ENCODE peak calls at places on chromosome 20, in seven cellular contexts. One of them, this sample, is unnamed.
A peak's percentile ranks its signal among the peaks of the same experiment; 100 is the strongest.

GRCh38 chr20:9255171-9255570 is 186.3 kb downstream of the PLCB4 start:
- DNase-seq in colonic mucosa: no peak
- DNase-seq in psoas muscle: no peak
- DNase-seq in Peyer's patch: no peak
- DNase-seq in HCT116: no peak
- DNase-seq in uterus: no peak
- DNase-seq in IMR-90: no peak
- DNase-seq in this sample: no peak

GRCh38 chr20:37359331-37359730 is 13.4 kb downstream of the SRC start:
- DNase-seq in IMR-90: no peak
- DNase-seq in uterus: no peak
- DNase-seq in Peyer's patch: no peak
- DNase-seq in psoas muscle: no peak
- DNase-seq in colonic mucosa: no peak
- DNase-seq in HCT116: no peak
- DNase-seq in this sample: peak; percentile 18

GRCh38 chr20:19683168-19683567 is 74.9 kb upstream of the RIN2 start:
- DNase-seq in Peyer's patch: no peak
- DNase-seq in uterus: no peak
- DNase-seq in colonic mucosa: no peak
- DNase-seq in HCT116: no peak
- DNase-seq in psoas muscle: no peak
- DNase-seq in IMR-90: no peak
- DNase-seq in this sample: no peak

GRCh38 chr20:17565164-17565845 is 4.6 kb upstream of the DSTN start:
- DNase-seq in IMR-90: peak; percentile 44
- DNase-seq in psoas muscle: no peak
- DNase-seq in uterus: no peak
- DNase-seq in colonic mucosa: no peak
- DNase-seq in Peyer's patch: no peak
- DNase-seq in HCT116: no peak
- DNase-seq in this sample: no peak

GRCh38 chr20:45639687-45640086 is 8.6 kb upstream of the WFDC9 start:
- DNase-seq in psoas muscle: no peak
- DNase-seq in colonic mucosa: no peak
- DNase-seq in IMR-90: no peak
- DNase-seq in Peyer's patch: no peak
- DNase-seq in uterus: no peak
- DNase-seq in HCT116: no peak
- DNase-seq in this sample: no peak

GRCh38 chr20:38528167-38528566 is 52.8 kb upstream of the ADIG start:
- DNase-seq in HCT116: no peak
- DNase-seq in psoas muscle: no peak
- DNase-seq in colonic mucosa: no peak
- DNase-seq in Peyer's patch: no peak
- DNase-seq in uterus: no peak
- DNase-seq in IMR-90: no peak
- DNase-seq in this sample: no peak

GRCh38 chr20:59314872-59315500 is 14.6 kb downstream of the EDN3 start:
- DNase-seq in psoas muscle: no peak
- DNase-seq in HCT116: no peak
- DNase-seq in IMR-90: no peak
- DNase-seq in uterus: no peak
- DNase-seq in Peyer's patch: no peak
- DNase-seq in colonic mucosa: no peak
- DNase-seq in this sample: no peak

GRCh38 chr20:60177080-60177479 is 218.9 kb downstream of the CDH26 start:
- DNase-seq in uterus: no peak
- DNase-seq in HCT116: no peak
- DNase-seq in colonic mucosa: no peak
- DNase-seq in Peyer's patch: no peak
- DNase-seq in psoas muscle: no peak
- DNase-seq in IMR-90: no peak
- DNase-seq in this sample: no peak

GRCh38 chr20:45336530-45337366 is 11.5 kb downstream of the SDC4 start:
- DNase-seq in IMR-90: peak; percentile 95
- DNase-seq in Peyer's patch: no peak
- DNase-seq in HCT116: no peak
- DNase-seq in psoas muscle: peak; percentile 73
- DNase-seq in uterus: no peak
- DNase-seq in colonic mucosa: peak; percentile 71
- DNase-seq in this sample: no peak

GRCh38 chr20:53578492-53579222 is 15.0 kb downstream of the ZNF217 start:
- DNase-seq in HCT116: peak; percentile 82
- DNase-seq in Peyer's patch: peak; percentile 63
- DNase-seq in uterus: peak; percentile 45
- DNase-seq in colonic mucosa: peak; percentile 84
- DNase-seq in psoas muscle: no peak
- DNase-seq in IMR-90: peak; percentile 89
- DNase-seq in this sample: no peak

GRCh38 chr20:49938173-49939163 is 2.3 kb downstream of the RNF114 start:
- DNase-seq in IMR-90: peak; percentile 82
- DNase-seq in psoas muscle: peak; percentile 60
- DNase-seq in colonic mucosa: peak; percentile 60
- DNase-seq in Peyer's patch: peak; percentile 29
- DNase-seq in HCT116: no peak
- DNase-seq in uterus: peak; percentile 60
- DNase-seq in this sample: no peak

GRCh38 chr20:45427236-45428149 is 11.6 kb downstream of the PIGT start:
- DNase-seq in Peyer's patch: no peak
- DNase-seq in psoas muscle: no peak
- DNase-seq in HCT116: no peak
- DNase-seq in uterus: no peak
- DNase-seq in IMR-90: no peak
- DNase-seq in colonic mucosa: peak; percentile 75
- DNase-seq in this sample: no peak

GRCh38 chr20:44911264-44911921 is 1.5 kb downstream of the PABPC1L start:
- DNase-seq in Peyer's patch: peak; percentile 60
- DNase-seq in psoas muscle: no peak
- DNase-seq in HCT116: peak; percentile 69
- DNase-seq in colonic mucosa: peak; percentile 85
- DNase-seq in IMR-90: peak; percentile 28
- DNase-seq in uterus: no peak
- DNase-seq in this sample: peak; percentile 89

GRCh38 chr20:23187759-23188158 is 101.6 kb upstream of the CD93 start:
- DNase-seq in Peyer's patch: no peak
- DNase-seq in colonic mucosa: no peak
- DNase-seq in HCT116: no peak
- DNase-seq in uterus: no peak
- DNase-seq in psoas muscle: no peak
- DNase-seq in IMR-90: no peak
- DNase-seq in this sample: no peak

GRCh38 chr20:36339646-36340592 is 33.8 kb downstream of the DLGAP4 start:
- DNase-seq in HCT116: no peak
- DNase-seq in psoas muscle: no peak
- DNase-seq in Peyer's patch: no peak
- DNase-seq in colonic mucosa: no peak
- DNase-seq in uterus: no peak
- DNase-seq in IMR-90: no peak
- DNase-seq in this sample: no peak

GRCh38 chr20:11852801-11853200 is 64.9 kb upstream of the BTBD3 start:
- DNase-seq in IMR-90: peak; percentile 28
- DNase-seq in Peyer's patch: no peak
- DNase-seq in uterus: no peak
- DNase-seq in HCT116: no peak
- DNase-seq in colonic mucosa: no peak
- DNase-seq in psoas muscle: no peak
- DNase-seq in this sample: no peak

GRCh38 chr20:20341371-20341770 is 26.5 kb upstream of the INSM1 start:
- DNase-seq in uterus: no peak
- DNase-seq in IMR-90: no peak
- DNase-seq in colonic mucosa: no peak
- DNase-seq in psoas muscle: no peak
- DNase-seq in Peyer's patch: no peak
- DNase-seq in HCT116: no peak
- DNase-seq in this sample: no peak

GRCh38 chr20:50020283-50020682 is 37.5 kb downstream of the SNAI1 start:
- DNase-seq in Peyer's patch: no peak
- DNase-seq in psoas muscle: no peak
- DNase-seq in colonic mucosa: no peak
- DNase-seq in IMR-90: peak; percentile 38
- DNase-seq in HCT116: no peak
- DNase-seq in uterus: no peak
- DNase-seq in this sample: no peak

GRCh38 chr20:23924751-23925150 is 45.2 kb upstream of the CST5 start:
- DNase-seq in Peyer's patch: no peak
- DNase-seq in psoas muscle: no peak
- DNase-seq in colonic mucosa: no peak
- DNase-seq in HCT116: no peak
- DNase-seq in uterus: no peak
- DNase-seq in IMR-90: no peak
- DNase-seq in this sample: no peak

DNA sequence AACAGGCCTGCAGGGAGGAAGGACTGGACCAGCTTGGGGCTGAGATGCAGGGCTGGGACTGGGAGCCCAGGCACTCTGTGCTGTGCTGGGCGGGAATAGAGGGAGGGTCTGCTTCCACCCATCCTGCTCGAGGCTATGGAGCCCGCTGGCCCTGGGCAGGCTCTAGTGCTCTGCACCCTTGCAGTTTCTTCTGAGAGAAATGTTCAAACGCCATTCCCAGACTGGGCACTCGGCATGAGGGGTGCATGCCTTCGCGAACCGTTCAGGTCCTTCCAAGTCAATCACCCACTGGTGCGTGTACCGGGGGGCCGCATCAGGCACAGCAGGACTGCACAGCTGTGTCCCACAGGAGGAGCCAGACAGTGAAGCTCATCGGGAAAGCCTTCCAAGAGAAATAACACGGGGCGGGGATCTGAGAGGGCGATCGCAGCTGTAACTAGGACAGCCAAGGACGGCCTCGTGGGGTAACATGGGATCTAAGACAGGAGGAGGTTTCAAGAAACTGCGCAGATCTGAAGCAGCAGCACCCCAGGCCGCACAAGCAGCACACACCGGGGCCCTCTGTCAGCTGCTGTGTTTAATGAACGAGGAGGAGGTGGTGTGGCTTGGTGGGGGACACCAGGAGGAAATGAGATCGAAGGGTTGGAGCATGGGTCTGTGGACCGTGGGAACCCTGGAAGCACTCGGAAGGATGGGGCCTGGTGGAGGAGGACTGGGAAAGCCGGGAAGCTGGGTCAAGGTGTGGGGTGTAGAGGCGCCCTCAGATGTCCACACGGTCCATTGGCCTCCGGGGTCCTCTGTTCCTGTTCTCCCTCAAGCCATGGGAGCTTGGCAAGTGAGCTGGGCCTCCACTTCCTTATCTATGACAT is 26.1 kb upstream of the PYGB start:
- DNase-seq in Peyer's patch: no peak
- DNase-seq in psoas muscle: peak; percentile 43
- DNase-seq in uterus: peak; percentile 49
- DNase-seq in colonic mucosa: no peak
- DNase-seq in HCT116: no peak
- DNase-seq in IMR-90: no peak
- DNase-seq in this sample: no peak
- H3K27ac ChIP-seq in Peyer's patch: no peak overlapping the region
- H3K27ac ChIP-seq in psoas muscle: peak overlapping the region; percentile 16
- H3K27ac ChIP-seq in uterus: no peak overlapping the region
- H3K27ac ChIP-seq in colonic mucosa: no peak overlapping the region
- H3K27ac ChIP-seq in HCT116: peak overlapping the region; percentile 53
- H3K27ac ChIP-seq in IMR-90: no peak overlapping the region
- H3K27ac ChIP-seq in this sample: no peak overlapping the region

GRCh38 chr20:32277361-32278198 is at the start of gene KIF3B:
- DNase-seq in colonic mucosa: peak; percentile 89
- DNase-seq in uterus: peak; percentile 88
- DNase-seq in psoas muscle: peak; percentile 88
- DNase-seq in IMR-90: peak; percentile 90
- DNase-seq in Peyer's patch: peak; percentile 84
- DNase-seq in HCT116: peak; percentile 71
- DNase-seq in this sample: peak; percentile 92
- TF ChIP-seq CTCF in colonic mucosa: no peak
- TF ChIP-seq CTCF in uterus: no peak
- TF ChIP-seq CTCF in psoas muscle: no peak
- TF ChIP-seq CTCF in IMR-90: no peak
- TF ChIP-seq CTCF in Peyer's patch: no peak
- TF ChIP-seq CTCF in HCT116: no peak
- TF ChIP-seq CTCF in this sample: no peak

GRCh38 chr20:5090191-5090590 is 29.6 kb downstream of the PCNA start:
- DNase-seq in Peyer's patch: peak; percentile 34
- DNase-seq in HCT116: no peak
- DNase-seq in uterus: no peak
- DNase-seq in psoas muscle: no peak
- DNase-seq in colonic mucosa: no peak
- DNase-seq in IMR-90: no peak
- DNase-seq in this sample: no peak

GRCh38 chr20:5088688-5089087 is 31.1 kb downstream of the PCNA start:
- DNase-seq in HCT116: no peak
- DNase-seq in uterus: no peak
- DNase-seq in Peyer's patch: no peak
- DNase-seq in IMR-90: no peak
- DNase-seq in psoas muscle: no peak
- DNase-seq in colonic mucosa: no peak
- DNase-seq in this sample: no peak

GRCh38 chr20:5095454-5095853 is 24.3 kb downstream of the PCNA start:
- DNase-seq in Peyer's patch: no peak
- DNase-seq in IMR-90: no peak
- DNase-seq in HCT116: no peak
- DNase-seq in colonic mucosa: no peak
- DNase-seq in psoas muscle: no peak
- DNase-seq in uterus: no peak
- DNase-seq in this sample: no peak

GRCh38 chr20:5092765-5093339 is 26.9 kb downstream of the PCNA start:
- DNase-seq in Peyer's patch: no peak
- DNase-seq in uterus: no peak
- DNase-seq in HCT116: no peak
- DNase-seq in IMR-90: no peak
- DNase-seq in psoas muscle: no peak
- DNase-seq in colonic mucosa: no peak
- DNase-seq in this sample: no peak

GRCh38 chr20:5091902-5092301 is 27.9 kb downstream of the PCNA start:
- DNase-seq in Peyer's patch: no peak
- DNase-seq in colonic mucosa: no peak
- DNase-seq in psoas muscle: no peak
- DNase-seq in HCT116: no peak
- DNase-seq in IMR-90: no peak
- DNase-seq in uterus: no peak
- DNase-seq in this sample: no peak
- H3K27ac ChIP-seq in Peyer's patch: no peak overlapping the region
- H3K27ac ChIP-seq in colonic mucosa: no peak overlapping the region
- H3K27ac ChIP-seq in psoas muscle: no peak overlapping the region
- H3K27ac ChIP-seq in HCT116: no peak overlapping the region
- H3K27ac ChIP-seq in IMR-90: no peak overlapping the region
- H3K27ac ChIP-seq in uterus: no peak overlapping the region
- H3K27ac ChIP-seq in this sample: no peak overlapping the region

DNA sequence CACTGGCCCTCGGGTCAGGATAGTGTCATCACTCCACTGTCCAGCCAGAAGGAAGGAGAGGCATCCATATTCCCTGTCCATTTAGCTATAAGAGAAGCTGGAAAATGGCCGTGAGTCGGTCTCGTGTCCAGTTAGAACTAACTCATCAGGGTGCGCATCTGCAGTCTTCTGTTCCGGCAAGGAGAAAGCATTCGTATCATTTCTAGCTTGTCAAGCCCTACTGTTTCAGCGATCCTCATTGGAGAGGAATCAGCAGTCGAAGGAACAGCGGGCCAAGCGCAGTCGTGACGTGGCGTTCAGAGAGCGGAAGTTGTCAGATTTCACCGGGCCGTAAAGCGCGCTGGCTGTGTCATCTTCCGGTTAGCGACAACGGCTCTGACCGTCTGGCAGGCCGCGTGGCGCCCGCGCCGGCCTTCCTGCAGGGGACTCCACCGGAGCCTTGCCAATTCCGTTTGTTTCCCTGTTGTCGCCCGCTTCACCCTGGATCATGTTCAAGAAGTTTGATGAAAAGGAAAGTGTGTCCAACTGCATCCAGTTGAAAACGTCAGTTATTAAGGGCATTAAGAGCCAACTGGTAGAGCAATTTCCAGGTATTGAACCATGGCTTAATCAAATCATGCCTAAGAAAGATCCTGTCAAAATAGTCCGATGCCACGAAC is 32.9 kb downstream of the HM13 start:
- DNase-seq in HCT116: peak; percentile 83
- DNase-seq in IMR-90: peak; percentile 92
- DNase-seq in colonic mucosa: peak; percentile 86
- DNase-seq in uterus: peak; percentile 87
- DNase-seq in psoas muscle: peak; percentile 87
- DNase-seq in Peyer's patch: peak; percentile 75
- DNase-seq in this sample: peak; percentile 90
- TF ChIP-seq CTCF in HCT116: no peak
- TF ChIP-seq CTCF in IMR-90: no peak
- TF ChIP-seq CTCF in colonic mucosa: no peak
- TF ChIP-seq CTCF in uterus: no peak
- TF ChIP-seq CTCF in psoas muscle: peak; percentile 17
- TF ChIP-seq CTCF in Peyer's patch: no peak
- TF ChIP-seq CTCF in this sample: peak; percentile 13

This sample was measured in upper lobe of right lung.